ENCODE peak calls at places on chromosomes 16 and 17, in six cellular contexts. L is GM10248, B is WTC11, O is fibroblast of pulmonary artery, R is H9, Y is testis. S is an unnamed sample.

GRCh38 chr16:17101646-17102045 is 369.1 kb downstream of the XYLT1 start:
- DNase-seq in O (no peak), B (peak; percentile 39), L (no peak), R (peak; percentile 62), Y (peak; percentile 21), S (no peak)

GRCh38 chr16:78684655-78685400 is 585.4 kb downstream of the WWOX start:
- DNase-seq in O (no peak), Y (no peak), B (no peak), R (no peak), L (no peak), S (no peak)

GRCh38 chr17:51435641-51436091 is 175.3 kb downstream of the UTP18 start:
- DNase-seq in Y (peak; percentile 64), O (peak; percentile 14), R (peak; percentile 85), L (peak; percentile 21), B (peak; percentile 79), S (peak; percentile 66)

GRCh38 chr17:47076171-47076570 is 97.1 kb upstream of the RPRML start:
- DNase-seq in O (peak; percentile 16), R (no peak), Y (no peak), L (no peak), B (no peak), S (no peak)

GRCh38 chr17:79851461-79851817 is 12.2 kb upstream of the CBX4 start:
- DNase-seq in Y (no peak), O (no peak), R (no peak), B (no peak), L (no peak), S (no peak)

GRCh38 chr17:6161456-6161855 is 91.3 kb downstream of the WSCD1 start:
- DNase-seq in R (peak; percentile 22), O (no peak), B (no peak), L (no peak), Y (no peak), S (no peak)

GRCh38 chr16:80751167-80751566 is 53.2 kb downstream of the CDYL2 start:
- DNase-seq in B (no peak), Y (no peak), L (no peak), R (no peak), O (peak; percentile 83), S (no peak)

GRCh38 chr17:1643293-1643998 is 2.1 kb downstream of the SCARF1 start:
- DNase-seq in B (peak; percentile 91), R (peak; percentile 96), Y (peak; percentile 64), O (no peak), L (peak; percentile 74), S (no peak)

GRCh38 chr16:89507834-89508590 is at the start of gene SPG7:
- DNase-seq in B (peak; percentile 83), R (peak; percentile 86), Y (peak; percentile 82), L (peak; percentile 98), O (peak; percentile 86), S (peak; percentile 97)

GRCh38 chr17:81460856-81461460 is 51.6 kb downstream of the ACTG1 start:
- DNase-seq in L (no peak), B (no peak), Y (no peak), O (no peak), R (no peak), S (no peak)

GRCh38 chr16:600781-601180 is 10.9 kb downstream of the RAB40C start:
- DNase-seq in B (no peak), O (peak; percentile 21), L (no peak), R (no peak), Y (no peak), S (no peak)

GRCh38 chr16:27792486-27793275 is 242.7 kb downstream of the KATNIP start:
- DNase-seq in B (no peak), L (no peak), R (no peak), O (peak; percentile 11), Y (no peak), S (no peak)

GRCh38 chr16:1745181-1745899 is 26.0 kb downstream of the NME3 start:
- DNase-seq in L (no peak), B (no peak), Y (no peak), R (no peak), O (peak; percentile 18), S (peak; percentile 89)

GRCh38 chr17:27585153-27585681 is 45.8 kb upstream of the LGALS9 start:
- DNase-seq in Y (no peak), R (no peak), O (no peak), L (peak; percentile 62), B (no peak), S (no peak)

GRCh38 chr17:15230866-15231265 is 34.3 kb downstream of the PMP22 start:
- DNase-seq in Y (no peak), R (no peak), L (no peak), O (no peak), B (no peak), S (no peak)

GRCh38 chr17:57609125-57609877 is 135.8 kb downstream of the CCDC182 start:
- DNase-seq in O (no peak), L (no peak), R (no peak), Y (peak; percentile 79), B (no peak), S (no peak)

GRCh38 chr16:11302977-11303376 is 21.8 kb upstream of the PRM1 start:
- DNase-seq in R (no peak), O (no peak), Y (no peak), B (no peak), L (no peak), S (no peak)

GRCh38 chr16:22359679-22360078 is 14.7 kb downstream of the CDR2 start:
- DNase-seq in Y (no peak), O (no peak), B (no peak), R (no peak), L (no peak), S (no peak)

GRCh38 chr16:82368041-82368440 is 198.0 kb upstream of the MPHOSPH6 start:
- DNase-seq in O (peak; percentile 26), Y (peak; percentile 73), B (peak; percentile 46), R (peak; percentile 55), L (no peak), S (no peak)

GRCh38 chr17:57404073-57404472 is 147.8 kb downstream of the MSI2 start:
- DNase-seq in B (no peak), R (no peak), Y (no peak), L (peak; percentile 41), O (no peak), S (no peak)

GRCh38 chr17:8791910-8792270 is 7.3 kb downstream of the MFSD6L start:
- DNase-seq in B (no peak), Y (no peak), L (no peak), O (peak; percentile 52), R (peak; percentile 20), S (no peak)

GRCh38 chr16:59259964-59260348 is 525.8 kb upstream of the GOT2 start:
- DNase-seq in L (no peak), R (no peak), Y (no peak), B (no peak), O (no peak), S (no peak)

GRCh38 chr17:3544365-3544764 is 13.2 kb downstream of the TRPV3 start:
- DNase-seq in R (peak; percentile 25), O (no peak), Y (no peak), L (no peak), B (no peak), S (no peak)

GRCh38 chr16:30839523-30840227 is 52.7 kb upstream of the ZNF629 start:
- DNase-seq in L (no peak), Y (no peak), O (no peak), B (no peak), R (no peak), S (no peak)

GRCh38 chr16:30841332-30841731 is 52.5 kb downstream of the BCL7C start:
- DNase-seq in R (no peak), L (no peak), Y (no peak), B (no peak), O (no peak), S (no peak)

GRCh38 chr16:30837904-30838303 is 50.9 kb upstream of the ZNF629 start:
- DNase-seq in O (no peak), L (no peak), Y (no peak), B (no peak), R (no peak), S (no peak)

GRCh38 chr16:30842971-30843370 is 50.9 kb downstream of the BCL7C start:
- DNase-seq in O (no peak), L (no peak), Y (no peak), B (no peak), R (no peak), S (no peak)

GRCh38 chr16:30838876-30839471 is 52.0 kb upstream of the ZNF629 start:
- DNase-seq in R (no peak), O (no peak), B (no peak), Y (no peak), L (no peak), S (no peak)
- TF ChIP-seq CTCF in R (no peak), O (peak; percentile 7), B (no peak), Y (no peak), L (no peak), S (no peak)

DNA sequence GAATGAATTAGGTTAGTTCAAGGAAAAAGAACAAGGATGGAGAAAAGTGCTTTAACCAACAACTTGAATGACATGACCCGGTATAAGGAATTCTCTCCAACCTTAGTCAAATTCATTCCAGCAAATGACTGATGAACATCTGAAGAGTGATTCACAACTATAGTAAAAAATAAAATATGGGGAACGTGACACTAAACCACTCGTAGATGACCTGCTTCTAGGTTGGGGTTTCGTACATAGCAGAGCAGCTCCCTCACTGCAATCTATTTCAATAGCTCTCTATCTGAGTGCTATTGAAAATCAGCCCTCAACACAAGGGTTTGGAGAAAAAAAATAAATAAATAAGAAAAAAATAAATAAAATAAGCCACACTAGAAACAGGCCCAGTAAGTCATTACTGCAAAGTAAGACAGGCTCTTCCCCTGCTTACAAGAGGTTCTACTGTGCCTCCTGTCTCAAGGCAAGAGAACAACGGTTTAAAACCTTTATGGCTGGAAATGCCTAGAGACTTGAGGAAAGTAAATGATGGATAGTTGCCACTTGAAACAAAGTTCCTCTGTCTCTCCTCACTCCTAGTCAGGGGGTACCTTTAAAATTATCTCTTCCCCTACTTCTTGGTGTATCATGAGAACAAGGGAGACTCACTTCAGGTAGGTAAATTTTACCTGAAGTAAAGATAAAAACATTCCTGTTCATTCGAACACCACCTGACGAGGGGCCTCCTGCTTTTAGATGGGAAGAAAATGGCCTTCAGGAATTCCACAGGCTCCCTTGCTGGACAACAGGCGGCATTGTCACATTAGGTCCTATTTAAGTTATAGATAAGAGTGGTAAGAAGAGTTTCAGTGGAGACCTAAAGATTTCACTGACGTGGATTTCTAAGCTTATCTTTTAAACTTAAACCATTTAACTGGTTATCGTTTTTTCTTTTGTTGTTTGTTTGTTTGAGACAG is 20.5 kb downstream of the COG7 start:
- DNase-seq in O (peak; percentile 16), R (no peak), Y (no peak), B (no peak), L (no peak), S (no peak)
- TF ChIP-seq CTCF in O (peak; percentile 39), R (no peak), Y (no peak), B (no peak), L (peak; percentile 1), S (no peak)

DNA sequence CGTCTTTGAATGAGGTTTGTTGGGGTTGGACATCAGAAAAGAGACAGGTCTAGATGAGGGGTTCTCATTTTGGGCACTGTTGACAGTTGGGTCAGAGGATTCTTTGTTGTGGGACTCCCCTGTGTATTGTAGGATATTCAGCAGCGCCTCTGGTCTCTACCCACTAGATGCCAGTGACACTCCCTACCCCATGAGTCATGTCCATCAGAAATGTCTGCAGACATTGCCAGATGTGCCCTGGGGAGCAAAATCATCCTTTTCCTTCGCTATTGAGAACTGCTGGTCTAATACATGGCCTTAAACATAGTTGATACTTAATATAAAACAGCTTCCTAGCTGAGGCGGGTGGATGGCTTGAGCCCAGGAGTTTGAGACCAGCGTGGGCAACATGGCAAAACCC is 3.1 kb downstream of the ABAT start:
- DNase-seq in O (no peak), R (no peak), B (no peak), L (no peak), Y (no peak), S (no peak)
- TF ChIP-seq CTCF in O (no peak), R (no peak), B (no peak), L (no peak), Y (no peak), S (no peak)

GRCh38 chr16:3591991-3592390 is 14.8 kb upstream of the NLRC3 start:
- DNase-seq in R (no peak), O (no peak), Y (no peak), B (no peak), L (no peak), S (no peak)
- TF ChIP-seq CTCF in R (no peak), O (no peak), Y (no peak), B (no peak), L (no peak), S (no peak)